ENCODE peak calls at places on chromosome 18, in nine cellular contexts. E, M, S, P, K, G, X, W and Q are unnamed samples.

GRCh38 chr18:41842886-41843285 is 112.1 kb upstream of the PIK3C3 start:
- ATAC-seq in K (no peak), P (no peak), W (no peak), M (no peak), G (no peak), X (no peak), E (no peak), S (no peak), Q (no peak)

GRCh38 chr18:58863539-58864145 is 1.0 kb upstream of the ZNF532 start:
- ATAC-seq in S (peak; percentile 56), K (peak; percentile 61), X (no peak), E (peak; percentile 66), M (peak; percentile 61), P (peak; percentile 45), W (no peak), G (peak; percentile 70), Q (peak; percentile 46)

GRCh38 chr18:36636237-36636792 is 192.5 kb downstream of the TPGS2 start:
- ATAC-seq in K (no peak), W (no peak), S (no peak), M (no peak), P (peak; percentile 61), G (no peak), E (no peak), X (no peak), Q (no peak)

GRCh38 chr18:49967914-49968313 is 154.6 kb upstream of the ACAA2 start:
- ATAC-seq in E (no peak), W (no peak), K (no peak), G (no peak), X (peak; percentile 43), P (no peak), M (no peak), S (no peak), Q (no peak)

GRCh38 chr18:21458322-21458721 is 142.2 kb downstream of the ESCO1 start:
- ATAC-seq in P (no peak), G (no peak), X (no peak), K (no peak), E (no peak), M (peak; percentile 26), S (peak; percentile 94), W (no peak), Q (peak; percentile 80)

GRCh38 chr18:44693030-44693784 is 12.5 kb downstream of the SETBP1 start:
- ATAC-seq in X (no peak), S (no peak), M (no peak), K (no peak), E (no peak), G (peak; percentile 54), W (no peak), P (no peak), Q (no peak)

GRCh38 chr18:55322176-55322735 is 265.7 kb downstream of the TCF4 start:
- ATAC-seq in M (peak; percentile 75), W (no peak), X (no peak), P (peak; percentile 59), S (peak; percentile 87), K (peak; percentile 79), G (peak; percentile 69), E (no peak), Q (peak; percentile 83)

GRCh38 chr18:2627821-2628276 is 27.7 kb upstream of the SMCHD1 start:
- ATAC-seq in G (no peak), W (peak; percentile 78), P (no peak), X (no peak), E (peak; percentile 62), M (peak; percentile 85), S (no peak), K (no peak), Q (no peak)

GRCh38 chr18:13218376-13219011 is at the start of gene LDLRAD4:
- ATAC-seq in W (no peak), M (peak; percentile 15), G (peak; percentile 31), P (no peak), X (peak; percentile 44), S (peak; percentile 45), K (peak; percentile 32), E (no peak), Q (no peak)

GRCh38 chr18:64919971-64920370 is 771.1 kb upstream of the LINC00305 start:
- ATAC-seq in P (no peak), E (no peak), X (no peak), M (no peak), K (peak; percentile 48), G (no peak), W (no peak), S (peak; percentile 39), Q (no peak)

GRCh38 chr18:74990563-74991081 is 218.3 kb downstream of the PTGR3 start:
- ATAC-seq in E (no peak), P (peak; percentile 21), X (no peak), K (no peak), G (no peak), S (no peak), W (no peak), M (peak; percentile 52), Q (no peak)

GRCh38 chr18:2898131-2898640 is 51.4 kb downstream of the EMILIN2 start:
- ATAC-seq in K (no peak), E (peak; percentile 75), G (peak; percentile 24), X (peak; percentile 58), S (no peak), P (peak; percentile 38), M (peak; percentile 58), W (peak; percentile 46), Q (peak; percentile 35)

GRCh38 chr18:10010611-10011015 is 96.8 kb downstream of the VAPA start:
- ATAC-seq in G (no peak), K (peak; percentile 91), X (no peak), M (peak; percentile 35), W (no peak), E (no peak), P (peak; percentile 93), S (peak; percentile 83), Q (peak; percentile 92)

GRCh38 chr18:27185025-27185763 is at the start of gene CHST9:
- ATAC-seq in E (no peak), X (peak; percentile 98), P (no peak), S (peak; percentile 87), G (peak; percentile 39), K (peak; percentile 80), W (peak; percentile 33), M (peak; percentile 84), Q (no peak)

GRCh38 chr18:59898609-59899297 is 1.0 kb upstream of the PMAIP1 start:
- ATAC-seq in X (no peak), K (no peak), G (no peak), S (no peak), M (no peak), E (no peak), W (no peak), P (no peak), Q (no peak)

GRCh38 chr18:59898093-59898492 is 1.7 kb upstream of the PMAIP1 start:
- ATAC-seq in W (no peak), S (no peak), E (no peak), K (no peak), P (no peak), X (no peak), M (no peak), G (no peak), Q (no peak)

GRCh38 chr18:59899298-59900221 is at the start of gene PMAIP1:
- ATAC-seq in K (peak; percentile 96), S (peak; percentile 98), M (peak; percentile 95), X (peak; percentile 95), W (peak; percentile 90), E (peak; percentile 83), P (peak; percentile 91), G (peak; percentile 90), Q (peak; percentile 95)

GRCh38 chr18:59902180-59902992 is 2.6 kb downstream of the PMAIP1 start:
- ATAC-seq in K (no peak), G (no peak), M (no peak), S (no peak), X (no peak), P (no peak), W (no peak), E (no peak), Q (no peak)

DNA sequence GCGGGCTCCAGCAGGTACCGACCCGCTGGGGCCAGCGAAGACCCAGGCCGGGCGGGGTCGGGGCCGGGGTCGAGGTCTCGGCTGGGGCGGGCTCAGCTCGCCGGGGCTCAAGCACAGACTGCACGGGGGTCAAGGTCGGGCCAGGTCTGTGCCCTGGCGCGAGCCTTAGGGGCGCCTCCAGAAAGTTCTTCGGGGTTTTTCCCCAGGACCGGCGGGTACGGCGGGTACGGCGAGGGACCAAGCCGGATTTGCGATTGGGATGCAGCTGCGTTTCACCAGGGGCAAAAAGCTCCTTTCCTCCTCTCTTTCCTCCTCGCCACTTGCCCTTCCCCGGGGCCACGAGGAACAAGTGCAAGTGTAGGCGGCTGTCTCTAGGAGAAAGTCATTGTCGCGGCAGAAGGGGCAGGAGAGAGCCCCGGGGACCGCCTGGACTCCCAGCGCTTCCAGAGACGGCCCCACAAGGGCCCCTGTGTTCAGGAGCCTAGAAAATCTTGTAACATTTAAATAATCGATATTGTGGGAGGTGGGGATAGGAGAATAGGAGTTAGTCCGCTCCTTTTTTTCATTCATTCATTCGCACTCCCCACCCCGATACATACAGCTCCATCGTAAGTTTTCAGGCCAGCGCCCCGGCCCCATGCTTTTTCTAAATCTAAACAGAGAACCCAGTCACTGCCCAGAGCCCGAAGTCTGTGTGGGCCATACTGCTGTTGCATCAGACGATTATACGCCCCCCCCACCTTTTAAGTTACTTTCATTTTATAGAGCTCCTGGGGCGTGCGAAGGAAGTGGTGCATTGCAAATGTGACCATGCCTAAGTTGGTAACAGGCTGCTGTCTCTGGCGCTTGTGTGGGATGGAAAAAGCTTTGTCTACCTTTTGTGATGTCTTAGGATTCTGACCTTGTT is 679 bp downstream of the PMAIP1 start:
- ATAC-seq in W (peak; percentile 77), K (peak; percentile 8), E (peak; percentile 28), S (peak; percentile 46), P (peak; percentile 2), M (peak; percentile 36), G (peak; percentile 64), X (peak; percentile 67), Q (peak; percentile 16)
- TF ChIP-seq POLR2A in W (no peak), K (no peak), E (no peak), S (no peak), P (peak; percentile 68), M (no peak), G (no peak), X (no peak), Q (no peak)

GRCh38 chr18:57437433-57437781 is 2.2 kb downstream of the ONECUT2 start:
- ATAC-seq in G (peak; percentile 32), X (peak; percentile 59), W (no peak), S (no peak), E (no peak), M (peak; percentile 15), P (no peak), K (no peak), Q (no peak)
- TF ChIP-seq CTCF in G (no peak), X (no peak), W (no peak), S (no peak), E (no peak), M (no peak), P (no peak), K (no peak), Q (no peak)

DNA sequence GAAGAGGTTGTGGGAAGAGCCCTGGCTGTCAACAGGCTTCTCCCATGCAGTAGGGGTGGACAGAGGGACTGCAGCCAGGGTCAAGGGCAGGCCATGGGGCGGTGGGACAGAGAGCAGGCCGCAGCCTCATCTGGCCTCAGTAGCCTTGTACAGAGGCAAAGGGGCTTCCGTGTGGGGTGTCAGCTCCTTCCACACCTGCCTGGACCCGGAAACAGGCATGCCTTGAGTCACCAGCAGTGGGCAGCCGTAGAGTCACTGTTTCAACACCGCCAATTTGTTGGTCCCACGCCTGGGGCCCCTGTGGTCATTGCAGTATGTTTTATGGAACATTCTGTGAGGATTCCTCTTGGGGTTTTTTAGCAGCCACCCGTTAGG is 173.0 kb downstream of the SMAD7 start:
- ATAC-seq in K (no peak), X (peak; percentile 2), G (no peak), M (no peak), S (no peak), E (peak; percentile 22), P (no peak), W (no peak), Q (no peak)
- H3K27ac ChIP-seq in K (no peak overlapping the region), X (no peak overlapping the region), G (no peak overlapping the region), M (peak overlapping the region; percentile 27), S (no peak overlapping the region), E (no peak overlapping the region), P (no peak overlapping the region), W (no peak overlapping the region), Q (no peak overlapping the region)

GRCh38 chr18:25727281-25727680 is 363.1 kb downstream of the SS18 start:
- ATAC-seq in W (no peak), G (no peak), S (no peak), X (no peak), P (no peak), E (no peak), K (no peak), M (no peak), Q (no peak)
- TF ChIP-seq POLR2A in W (no peak), G (no peak), S (no peak), X (no peak), P (no peak), E (no peak), K (no peak), M (no peak), Q (no peak)